ENCODE peak calls at places on chromosomes 4 and X, in four cellular contexts. R, A, U and T are unnamed samples.

GRCh38 chr4:174198396-174199179 is 84.9 kb downstream of the FBXO8 start:
- DNase-seq in R (no peak), A (no peak), U (peak), T (peak)

GRCh38 chrX:77788050-77788449 is 2.0 kb upstream of the ATRX start:
- DNase-seq in U (no peak), A (no peak), R (no peak), T (no peak)

GRCh38 chr4:150010525-150011126 is 67.6 kb upstream of the DCLK2 start:
- DNase-seq in A (peak), U (peak), R (peak), T (peak)

GRCh38 chr4:3254302-3255131 is 5.6 kb downstream of the MSANTD1 start:
- DNase-seq in A (no peak), R (peak), U (no peak), T (no peak)

GRCh38 chr4:2256781-2257191 is 5.1 kb downstream of the MXD4 start:
- DNase-seq in U (no peak), A (no peak), R (peak), T (no peak)

GRCh38 chr4:54543088-54543795 is 114.5 kb upstream of the KIT start:
- DNase-seq in R (no peak), U (peak), A (no peak), T (no peak)

GRCh38 chr4:62871057-62871456 is 1538.2 kb downstream of the TECRL start:
- DNase-seq in A (no peak), U (no peak), R (no peak), T (no peak)

GRCh38 chr4:2366252-2367192 is 51.9 kb downstream of the ZFYVE28 start:
- DNase-seq in A (no peak), R (peak), U (no peak), T (no peak)

GRCh38 chr4:83905952-83906351 is 370.0 kb downstream of the GPAT3 start:
- DNase-seq in U (no peak), A (peak), R (peak), T (peak)

GRCh38 chr4:20813698-20814097 is 113.4 kb downstream of the PACRGL start:
- DNase-seq in A (no peak), U (peak), R (no peak), T (no peak)

GRCh38 chr4:112007361-112007760 is 137.9 kb upstream of the FAM241A start:
- DNase-seq in U (no peak), R (no peak), A (no peak), T (no peak)

GRCh38 chr4:10460313-10461047 is 3.3 kb upstream of the ZNF518B start:
- DNase-seq in U (no peak), A (no peak), R (no peak), T (no peak)

GRCh38 chr4:188107931-188108843 is 1.2 kb downstream of the TRIML2 start:
- DNase-seq in R (peak), A (no peak), U (peak), T (no peak)

GRCh38 chr4:40514409-40515025 is 115.1 kb downstream of the RBM47 start:
- DNase-seq in U (no peak), R (no peak), A (no peak), T (no peak)

GRCh38 chr4:61200991-61201526 is 933 bp downstream of the ADGRL3 start:
- DNase-seq in U (peak), A (peak), R (peak), T (peak)

GRCh38 chr4:56768301-56768700 is 53.2 kb downstream of the SPINK2 start:
- DNase-seq in R (no peak), A (no peak), U (no peak), T (no peak)

GRCh38 chr4:113849771-113850170 is 88.2 kb upstream of the CAMK2D start:
- DNase-seq in A (no peak), R (no peak), U (no peak), T (peak)

GRCh38 chrX:134423606-134424005 is 36.4 kb upstream of the HPRT1 start:
- DNase-seq in R (no peak), A (no peak), U (peak), T (no peak)

GRCh38 chr4:79249879-79250503 is 75.9 kb downstream of the NAA11 start:
- DNase-seq in A (no peak), U (no peak), R (no peak), T (no peak)

GRCh38 chrX:95760356-95760755 is 924.3 kb upstream of the DIAPH2 start:
- DNase-seq in R (no peak), A (no peak), U (no peak), T (no peak)

GRCh38 chr4:4659871-4660651 is 118.2 kb upstream of the STX18 start:
- DNase-seq in A (no peak), R (no peak), U (peak), T (no peak)

GRCh38 chr4:119124314-119124713 is 11.3 kb upstream of the MYOZ2 start:
- DNase-seq in U (no peak), R (no peak), A (no peak), T (no peak)

GRCh38 chrX:13647709-13648212 is 5.2 kb upstream of the TCEANC start:
- DNase-seq in A (no peak), R (no peak), U (peak), T (peak)

GRCh38 chrX:122055450-122055849 is 1008.0 kb downstream of the GLUD2 start:
- DNase-seq in R (no peak), A (no peak), U (no peak), T (no peak)

GRCh38 chr4:8832130-8832930 is 39.3 kb downstream of the HMX1 start:
- DNase-seq in R (peak), U (no peak), A (no peak), T (no peak)

DNA sequence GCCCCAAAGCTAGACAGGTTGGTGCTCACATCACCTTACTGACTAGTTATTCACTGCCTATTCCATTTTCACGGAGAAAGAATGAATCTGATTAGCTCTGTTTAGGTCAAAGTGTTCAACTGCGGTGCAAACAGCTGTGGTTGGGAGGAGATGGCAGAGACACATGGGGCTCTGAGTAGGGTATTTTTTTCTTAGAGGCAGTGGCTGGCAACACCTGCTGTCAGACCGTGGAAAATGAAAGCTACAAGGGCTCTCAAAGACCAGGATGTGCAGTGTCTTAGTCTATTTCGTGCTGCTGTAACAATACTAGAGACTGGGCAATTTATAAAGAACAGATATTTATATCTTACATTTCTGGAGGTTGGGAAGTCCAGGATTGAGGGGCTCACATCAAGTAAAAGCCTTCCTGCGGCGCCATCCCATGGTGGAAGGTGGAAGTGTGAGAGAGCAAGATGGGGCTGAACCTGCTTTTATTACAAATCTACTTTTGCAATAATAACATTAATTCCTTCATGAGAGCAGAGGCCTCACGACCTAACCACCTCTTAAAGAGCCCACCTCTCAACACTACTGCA is 10.6 kb downstream of the NYX start:
- DNase-seq in U (no peak), A (no peak), R (peak), T (no peak)
- TF ChIP-seq CTCF in U (peak), A (no peak), R (peak), T (peak)

GRCh38 chr4:98381306-98381705 is 120.1 kb downstream of the RAP1GDS1 start:
- DNase-seq in R (no peak), A (no peak), U (no peak), T (no peak)
- TF ChIP-seq CTCF in R (no peak), A (no peak), U (no peak), T (no peak)

DNA sequence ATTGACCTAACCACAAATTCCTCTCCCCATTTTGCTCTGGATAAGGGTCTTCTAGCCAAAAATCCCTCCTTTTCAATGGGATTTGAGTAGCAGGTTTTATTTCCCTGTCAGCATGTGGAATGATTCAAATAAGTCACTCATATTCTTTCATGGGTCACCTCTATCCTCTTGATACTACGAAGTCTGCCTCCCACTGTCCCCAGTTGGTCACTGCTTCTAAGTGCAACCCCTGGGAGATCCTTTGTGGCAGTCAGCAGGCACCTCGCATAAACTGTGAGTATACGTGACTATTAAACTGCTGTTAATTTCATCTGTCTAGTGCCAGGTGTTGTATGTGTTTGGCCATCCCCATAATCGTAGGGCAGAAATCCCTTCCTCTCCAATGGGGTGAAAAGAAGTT is 1667.9 kb upstream of the PCDH7 start:
- DNase-seq in U (no peak), R (peak), A (no peak), T (no peak)
- TF ChIP-seq CTCF in U (no peak), R (peak), A (no peak), T (no peak)

GRCh38 chrX:10126044-10126443 is 30.7 kb upstream of the CLCN4 start:
- DNase-seq in A (no peak), R (no peak), U (no peak), T (no peak)
- TF ChIP-seq CTCF in A (no peak), R (no peak), U (no peak), T (no peak)